ENCODE peak calls at places on chromosome 21, in ten cellular contexts. J is endothelial cell of umbilical vein; O is CD4-positive, alpha-beta memory T cell; U is cardiac muscle cell; H is left ventricle myocardium inferior; L is mammary epithelial cell; A is iPS DF 6.9; M is fibroblast of lung; R is transverse colon; V is tibial artery. B is an unnamed sample.

GRCh38 chr21:43646550-43647260 is 12.6 kb downstream of the HSF2BP start:
- DNase-seq in J (peak; percentile 89), O (peak; percentile 81), U (peak; percentile 97), H (peak; percentile 89), L (peak; percentile 87), A (peak; percentile 77), M (peak; percentile 95), R (peak; percentile 94), V (peak; percentile 95), B (peak; percentile 83)

GRCh38 chr21:21268061-21268471 is 269.9 kb downstream of the NCAM2 start:
- DNase-seq in J (no peak), O (no peak), U (peak; percentile 4), H (no peak), L (no peak), A (no peak), M (no peak), R (no peak), V (no peak), B (no peak)

GRCh38 chr21:25566645-25567044 is 40.6 kb downstream of the MRPL39 start:
- DNase-seq in J (no peak), O (no peak), U (no peak), H (no peak), L (no peak), A (no peak), M (no peak), R (no peak), V (no peak), B (no peak)

GRCh38 chr21:15289896-15290841 is 225.4 kb upstream of the NRIP1 start:
- DNase-seq in J (no peak), O (no peak), U (no peak), H (peak; percentile 16), L (no peak), A (peak; percentile 31), M (peak; percentile 49), R (peak; percentile 80), V (no peak), B (no peak)

GRCh38 chr21:31683029-31683428 is 23.5 kb downstream of the SOD1 start:
- DNase-seq in J (no peak), O (no peak), U (no peak), H (no peak), L (no peak), A (no peak), M (no peak), R (no peak), V (no peak), B (no peak)

GRCh38 chr21:32411366-32412161 is 942 bp upstream of the EVA1C start:
- DNase-seq in J (peak; percentile 57), O (peak; percentile 59), U (peak; percentile 90), H (peak; percentile 97), L (peak; percentile 65), A (no peak), M (peak; percentile 84), R (peak; percentile 95), V (peak; percentile 93), B (peak; percentile 44)

GRCh38 chr21:26795866-26796329 is 49.3 kb downstream of the ADAMTS1 start:
- DNase-seq in J (peak; percentile 6), O (no peak), U (peak; percentile 98), H (peak; percentile 37), L (peak; percentile 73), A (no peak), M (peak; percentile 100), R (peak; percentile 63), V (peak; percentile 45), B (no peak)

GRCh38 chr21:42096593-42096992 is 25.5 kb downstream of the UMODL1 start:
- DNase-seq in J (no peak), O (no peak), U (no peak), H (no peak), L (no peak), A (no peak), M (no peak), R (no peak), V (no peak), B (no peak)

GRCh38 chr21:33944185-33944763 is 28.7 kb upstream of the ATP5PO start:
- DNase-seq in J (no peak), O (no peak), U (no peak), H (no peak), L (no peak), A (no peak), M (no peak), R (no peak), V (no peak), B (no peak)

GRCh38 chr21:33947451-33948095 is 32.0 kb upstream of the ATP5PO start:
- DNase-seq in J (peak; percentile 95), O (peak; percentile 97), U (peak; percentile 96), H (peak; percentile 44), L (peak; percentile 98), A (peak; percentile 64), M (peak; percentile 94), R (peak; percentile 83), V (peak; percentile 89), B (peak; percentile 88)

GRCh38 chr21:33943293-33943692 is 27.7 kb upstream of the ATP5PO start:
- DNase-seq in J (no peak), O (no peak), U (no peak), H (no peak), L (peak; percentile 38), A (no peak), M (no peak), R (no peak), V (no peak), B (no peak)

GRCh38 chr21:33948096-33948950 is 32.7 kb upstream of the ATP5PO start:
- DNase-seq in J (peak; percentile 39), O (peak; percentile 95), U (peak; percentile 45), H (peak; percentile 31), L (no peak), A (peak; percentile 64), M (peak; percentile 31), R (peak; percentile 77), V (peak; percentile 47), B (peak; percentile 92)

DNA sequence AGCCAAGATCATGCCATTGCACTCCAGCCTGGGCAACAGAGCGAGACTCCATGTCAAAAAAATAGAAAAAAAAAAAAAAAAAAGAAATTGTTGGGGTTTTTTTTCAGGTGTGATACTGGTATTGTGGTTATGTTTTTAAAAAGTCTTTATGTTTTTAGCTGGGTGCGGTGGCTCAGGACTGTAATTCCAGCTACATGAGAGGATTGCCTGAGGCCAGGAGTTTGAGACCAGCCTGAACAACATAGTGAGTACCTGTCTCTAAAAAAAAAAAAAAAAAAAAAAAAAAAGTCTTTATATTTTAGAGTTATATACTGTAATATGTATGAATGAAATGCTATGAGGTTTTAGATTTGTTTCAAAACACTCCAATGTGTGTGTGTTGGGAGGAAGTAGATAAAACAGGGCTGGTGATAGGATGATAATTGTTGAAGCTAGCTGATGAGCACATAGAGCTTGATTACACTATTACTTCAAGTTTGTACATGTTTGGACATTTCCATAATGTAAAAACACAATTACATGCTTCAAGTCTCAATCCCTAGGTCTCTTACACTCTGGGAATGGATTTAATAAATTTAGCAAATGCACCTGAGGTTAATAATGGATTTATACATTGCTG is 30.2 kb upstream of the ATP5PO start:
- DNase-seq in J (no peak), O (peak; percentile 47), U (no peak), H (no peak), L (peak; percentile 71), A (no peak), M (no peak), R (no peak), V (no peak), B (peak; percentile 55)
- H3K27ac ChIP-seq in J (no peak overlapping the region), O (no peak overlapping the region), U (no peak overlapping the region), H (no peak overlapping the region), L (peak overlapping the region; percentile 10), A (no peak overlapping the region), M (no peak overlapping the region), R (no peak overlapping the region), V (no peak overlapping the region), B (peak overlapping the region; percentile 41)

GRCh38 chr21:39316729-39317128 is 3.3 kb upstream of the BRWD1 start:
- DNase-seq in J (no peak), O (no peak), U (no peak), H (no peak), L (no peak), A (no peak), M (no peak), R (no peak), V (no peak), B (no peak)
- H3K4me1 ChIP-seq in J (peaks cover 11% of the 10 kb centered on the region), O (peaks cover 23% of the 10 kb centered on the region), U (peaks cover 33% of the 10 kb centered on the region), H (peaks cover 56% of the 10 kb centered on the region), L (peaks cover 46% of the 10 kb centered on the region), A (peaks cover 2% of the 10 kb centered on the region), M (peaks cover 8% of the 10 kb centered on the region), R (peaks cover 11% of the 10 kb centered on the region), V (peaks cover 9% of the 10 kb centered on the region), B (peaks cover 10% of the 10 kb centered on the region)

DNA sequence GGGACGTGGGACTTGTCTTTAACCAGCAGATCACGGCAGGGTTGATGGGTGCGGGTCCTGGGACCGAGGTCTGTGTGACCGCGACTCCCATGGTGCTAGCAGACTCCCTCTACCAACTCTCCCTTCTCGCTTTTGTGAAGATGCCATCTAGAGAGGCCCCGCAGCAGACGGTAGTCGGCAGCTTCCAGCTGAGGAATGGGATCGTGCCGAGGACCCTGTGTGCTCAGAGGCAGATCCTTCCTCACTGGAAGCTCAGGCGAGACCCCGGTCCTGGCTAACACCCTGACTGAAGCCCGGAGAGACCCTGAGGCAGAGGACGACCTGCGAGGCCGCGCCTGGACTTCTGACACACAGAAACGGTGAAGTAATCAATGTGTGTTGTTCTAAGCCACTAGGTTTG is 12.5 kb upstream of the SPATC1L start:
- DNase-seq in J (no peak), O (no peak), U (no peak), H (peak; percentile 9), L (no peak), A (no peak), M (no peak), R (no peak), V (no peak), B (no peak)
- H3K36me3 ChIP-seq in J (peaks cover 25% of the 10 kb centered on the region), O (peaks cover 32% of the 10 kb centered on the region), U (peaks cover 13% of the 10 kb centered on the region), H (peaks cover 83% of the 10 kb centered on the region), L (peaks cover 54% of the 10 kb centered on the region), A (peaks cover 45% of the 10 kb centered on the region), M (peaks cover 41% of the 10 kb centered on the region), R (no peaks in the 10 kb centered on the region), V (peaks cover 62% of the 10 kb centered on the region), B (no peaks in the 10 kb centered on the region)

GRCh38 chr21:39311164-39311563 is 2.3 kb downstream of the BRWD1 start:
- DNase-seq in J (no peak), O (no peak), U (no peak), H (no peak), L (no peak), A (no peak), M (no peak), R (no peak), V (no peak), B (no peak)

GRCh38 chr21:39313042-39313456 is 383 bp downstream of the BRWD1 start:
- DNase-seq in J (no peak), O (peak; percentile 56), U (no peak), H (no peak), L (no peak), A (no peak), M (no peak), R (peak; percentile 44), V (no peak), B (peak; percentile 51)

GRCh38 chr21:39314155-39315027 is 959 bp upstream of the BRWD1 start:
- DNase-seq in J (peak; percentile 76), O (peak; percentile 62), U (peak; percentile 73), H (peak; percentile 45), L (peak; percentile 67), A (peak; percentile 25), M (peak; percentile 64), R (peak; percentile 50), V (peak; percentile 43), B (no peak)

GRCh38 chr21:39313457-39314154 is at the start of gene BRWD1:
- DNase-seq in J (peak; percentile 76), O (peak; percentile 80), U (peak; percentile 94), H (peak; percentile 87), L (peak; percentile 82), A (peak; percentile 27), M (peak; percentile 87), R (peak; percentile 80), V (peak; percentile 66), B (peak; percentile 82)

DNA sequence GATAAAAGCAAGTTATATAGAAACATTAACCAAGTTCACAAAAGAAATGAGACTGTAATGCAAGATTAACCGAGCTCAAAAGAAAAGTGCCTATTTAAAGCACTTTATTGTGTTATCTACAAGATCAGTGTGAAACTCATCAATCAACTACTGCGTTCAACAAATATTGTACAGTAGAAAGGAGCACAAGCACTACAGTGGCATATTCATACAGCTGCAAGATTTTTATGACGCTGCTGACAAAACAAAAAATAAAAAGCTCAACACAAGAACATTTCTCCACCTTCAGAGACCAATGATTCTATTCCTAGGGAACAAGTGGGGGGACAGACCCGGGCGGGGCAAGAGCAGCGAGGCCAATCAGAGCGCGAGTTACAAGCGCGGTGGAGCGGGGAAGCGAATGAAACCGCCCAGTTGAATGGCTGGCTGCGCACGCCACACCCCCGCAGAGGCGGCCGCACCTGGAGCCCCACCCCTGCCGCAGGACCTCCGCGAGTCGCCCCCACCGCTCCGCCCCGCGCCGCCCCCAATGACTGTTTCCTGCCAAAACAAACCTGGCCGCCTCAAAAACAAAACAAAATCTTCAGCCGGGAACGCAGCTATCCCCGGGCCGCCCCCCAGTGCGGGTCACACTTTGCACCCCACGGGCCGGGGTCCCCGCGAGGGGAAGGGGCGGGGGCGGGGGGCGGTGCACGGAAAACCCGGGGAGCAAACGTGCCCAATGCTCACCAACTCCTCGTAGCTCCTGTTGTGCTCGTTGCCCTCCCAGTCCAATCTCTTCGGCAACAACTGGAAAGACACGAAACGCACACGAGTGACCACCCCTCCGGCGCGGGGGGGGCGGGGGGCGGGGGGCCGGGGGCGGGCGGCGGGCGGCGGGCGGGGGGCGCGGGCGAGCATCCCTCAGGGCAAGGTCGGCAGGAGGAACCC is 1.1 kb downstream of the BRWD1 start:
- DNase-seq in J (peak; percentile 97), O (peak; percentile 94), U (peak; percentile 92), H (peak; percentile 94), L (peak; percentile 85), A (peak; percentile 64), M (peak; percentile 90), R (peak; percentile 95), V (peak; percentile 91), B (peak; percentile 97)
- H3K27ac ChIP-seq in J (no peak overlapping the region), O (peak overlapping the region; percentile 74), U (peak overlapping the region; percentile 97), H (peak overlapping the region; percentile 100), L (no peak overlapping the region), A (no peak overlapping the region), M (no peak overlapping the region), R (peak overlapping the region; percentile 98), V (peak overlapping the region; percentile 98), B (peak overlapping the region; percentile 92)

B was measured in naive thymus-derived CD4-positive, alpha-beta T cell.